ENCODE peak calls at places on chromosome 13, in eight cellular contexts. W is effector memory CD4-positive, alpha-beta T cell; F is caudate nucleus; N is IMR-90; Y is activated CD8-positive, alpha-beta memory T cell treated with anti-CD3 and anti-CD28 coated beads, Interleukin-2, amount 50 U/mL, for 48 hours; X is EL; L is stimulated activated CD4-positive, alpha-beta T cell treated with anti-CD3 and anti-CD28 coated beads, Interleukin-1b, Interleukin-23, amount 100 ng/mL, for 1 hour; O is occipital lobe. Z is an unnamed sample.

GRCh38 chr13:99926014-99926731 is 45.4 kb downstream of the ZIC5 start:
- DNase-seq in N (peak; percentile 16), F (no peak), L (no peak), O (no peak), W (no peak), X (peak; percentile 25), Y (no peak), Z (no peak)

GRCh38 chr13:45623516-45624090 is 8.1 kb upstream of the ERICH6B start:
- DNase-seq in N (peak; percentile 16), Y (no peak), O (no peak), L (no peak), F (no peak), X (peak; percentile 26), W (no peak), Z (no peak)

GRCh38 chr13:111519490-111520170 is 199.2 kb downstream of the TEX29 start:
- DNase-seq in N (no peak), L (no peak), W (no peak), F (no peak), X (no peak), Y (no peak), O (no peak), Z (no peak)

GRCh38 chr13:98252931-98253470 is 75.9 kb upstream of the RNF113B start:
- DNase-seq in X (peak; percentile 92), N (peak; percentile 88), L (no peak), F (no peak), Y (no peak), W (no peak), O (no peak), Z (no peak)

GRCh38 chr13:104854007-104854406 is 1681.5 kb downstream of the EFNB2 start:
- DNase-seq in X (no peak), O (no peak), L (no peak), N (no peak), Y (no peak), F (no peak), W (no peak), Z (no peak)

GRCh38 chr13:71659427-71659826 is 207.6 kb downstream of the DACH1 start:
- DNase-seq in W (no peak), F (no peak), N (no peak), Y (no peak), X (no peak), O (no peak), L (no peak), Z (no peak)

GRCh38 chr13:24252136-24252535 is 57.2 kb upstream of the C1QTNF9 start:
- DNase-seq in Y (no peak), W (no peak), N (no peak), F (no peak), O (no peak), X (no peak), L (no peak), Z (peak; percentile 36)

GRCh38 chr13:37667631-37668161 is 69.1 kb upstream of the POSTN start:
- DNase-seq in L (no peak), W (no peak), Y (no peak), F (no peak), X (peak; percentile 34), N (no peak), O (no peak), Z (no peak)

GRCh38 chr13:44438234-44438579 is 64.6 kb downstream of the SERP2 start:
- DNase-seq in O (no peak), F (no peak), N (no peak), Y (no peak), L (no peak), X (no peak), W (no peak), Z (no peak)

GRCh38 chr13:110347535-110348308 is 40.6 kb downstream of the COL4A2 start:
- DNase-seq in Y (no peak), N (peak; percentile 90), X (peak; percentile 97), F (no peak), W (no peak), L (no peak), O (no peak), Z (no peak)

GRCh38 chr13:106989866-106990265 is 421.9 kb upstream of the ARGLU1 start:
- DNase-seq in X (no peak), L (no peak), O (no peak), N (no peak), W (no peak), F (no peak), Y (no peak), Z (no peak)

GRCh38 chr13:35502456-35502855 is 26.0 kb upstream of the MAB21L1 start:
- DNase-seq in N (no peak), X (no peak), Y (no peak), F (no peak), O (no peak), L (no peak), W (no peak), Z (no peak)

GRCh38 chr13:52599853-52600603 is 42.2 kb upstream of the HNRNPA1L2 start:
- DNase-seq in O (no peak), F (no peak), N (peak; percentile 13), X (peak; percentile 50), L (no peak), W (no peak), Y (peak; percentile 64), Z (peak; percentile 23)

GRCh38 chr13:113410472-113411201 is 42.7 kb downstream of the ADPRHL1 start:
- DNase-seq in L (no peak), F (no peak), W (no peak), Y (no peak), O (no peak), X (peak; percentile 85), N (peak; percentile 93), Z (no peak)

GRCh38 chr13:28528388-28528787 is 33.5 kb upstream of the FLT1 start:
- DNase-seq in O (no peak), F (no peak), N (no peak), W (no peak), Y (no peak), X (no peak), L (no peak), Z (no peak)

GRCh38 chr13:41458939-41459753 is 1.8 kb downstream of the RGCC start:
- DNase-seq in N (peak; percentile 72), X (peak; percentile 50), O (no peak), L (peak; percentile 31), F (no peak), Y (no peak), W (peak; percentile 50), Z (peak; percentile 80)

GRCh38 chr13:105139380-105140285 is 1395.8 kb downstream of the EFNB2 start:
- DNase-seq in L (peak; percentile 6), Y (peak; percentile 69), O (peak; percentile 24), N (peak; percentile 62), X (no peak), W (peak; percentile 37), F (peak; percentile 0), Z (peak; percentile 72)

GRCh38 chr13:110008816-110009215 is 222.4 kb upstream of the IRS2 start:
- DNase-seq in N (no peak), X (no peak), Y (no peak), O (no peak), L (no peak), F (no peak), W (no peak), Z (no peak)

GRCh38 chr13:29538625-29538976 is 56.9 kb downstream of the SLC7A1 start:
- DNase-seq in X (no peak), L (no peak), N (no peak), W (no peak), Y (no peak), F (no peak), O (no peak), Z (no peak)

GRCh38 chr13:103297083-103297482 is 230.9 kb upstream of the SLC10A2 start:
- DNase-seq in F (no peak), O (no peak), X (no peak), L (no peak), N (no peak), W (no peak), Y (no peak), Z (no peak)

GRCh38 chr13:38527140-38527539 is 159.7 kb upstream of the FREM2 start:
- DNase-seq in F (no peak), O (no peak), N (no peak), L (no peak), W (no peak), Y (no peak), X (no peak), Z (no peak)

GRCh38 chr13:100721885-100722512 is 47.4 kb upstream of the TMTC4 start:
- DNase-seq in L (peak; percentile 21), X (peak; percentile 49), Y (peak; percentile 79), O (no peak), F (no peak), N (peak; percentile 50), W (peak; percentile 17), Z (peak; percentile 62)

GRCh38 chr13:91406619-91407018 is 8.2 kb downstream of the GPC5 start:
- DNase-seq in X (peak; percentile 34), W (no peak), Y (no peak), F (no peak), N (peak; percentile 35), L (no peak), O (no peak), Z (peak; percentile 21)

GRCh38 chr13:75305057-75305456 is 176.9 kb downstream of the TBC1D4 start:
- DNase-seq in O (no peak), Y (no peak), W (no peak), L (no peak), N (no peak), F (no peak), X (no peak), Z (no peak)

GRCh38 chr13:26348966-26349365 is 95.0 kb downstream of the CDK8 start:
- DNase-seq in F (no peak), W (no peak), O (no peak), L (no peak), Y (no peak), X (no peak), N (no peak), Z (no peak)

GRCh38 chr13:50626031-50626643 is 217.4 kb downstream of the DLEU7 start:
- DNase-seq in Y (no peak), N (no peak), L (no peak), O (no peak), F (no peak), W (no peak), X (peak; percentile 87), Z (no peak)